ENCODE peak calls at places on chromosomes 5 and 9, in seven cellular contexts. One of them, this sample, is unnamed.

GRCh38 chr5:21152611-21153010 is 1164.6 kb upstream of the CDH18 start:
- DNase-seq in AG10803: peak
- DNase-seq in osteocyte: no peak
- DNase-seq in cardiac muscle cell: no peak
- DNase-seq in ascending aorta: no peak
- DNase-seq in foreskin keratinocyte: peak
- DNase-seq in activated CD4-positive, alpha-beta T cell treated with anti-CD3 and anti-CD28 coated beads, Interleukin-2, amount 50 U/mL, for 48 hours: no peak
- DNase-seq in this sample: no peak

GRCh38 chr5:73311291-73312110 is 137.1 kb downstream of the FOXD1 start:
- DNase-seq in osteocyte: peak
- DNase-seq in foreskin keratinocyte: peak
- DNase-seq in cardiac muscle cell: no peak
- DNase-seq in AG10803: peak
- DNase-seq in activated CD4-positive, alpha-beta T cell treated with anti-CD3 and anti-CD28 coated beads, Interleukin-2, amount 50 U/mL, for 48 hours: no peak
- DNase-seq in ascending aorta: peak
- DNase-seq in this sample: peak

GRCh38 chr9:135116892-135117680 is 29.6 kb downstream of the OLFM1 start:
- DNase-seq in ascending aorta: no peak
- DNase-seq in osteocyte: no peak
- DNase-seq in foreskin keratinocyte: no peak
- DNase-seq in activated CD4-positive, alpha-beta T cell treated with anti-CD3 and anti-CD28 coated beads, Interleukin-2, amount 50 U/mL, for 48 hours: no peak
- DNase-seq in AG10803: no peak
- DNase-seq in cardiac muscle cell: no peak
- DNase-seq in this sample: no peak

GRCh38 chr5:76025790-76026189 is 57.4 kb upstream of the SV2C start:
- DNase-seq in AG10803: no peak
- DNase-seq in osteocyte: no peak
- DNase-seq in foreskin keratinocyte: no peak
- DNase-seq in cardiac muscle cell: no peak
- DNase-seq in ascending aorta: no peak
- DNase-seq in activated CD4-positive, alpha-beta T cell treated with anti-CD3 and anti-CD28 coated beads, Interleukin-2, amount 50 U/mL, for 48 hours: no peak
- DNase-seq in this sample: no peak

GRCh38 chr5:153827407-153827806 is 211.3 kb downstream of the FAM114A2 start:
- DNase-seq in foreskin keratinocyte: no peak
- DNase-seq in ascending aorta: no peak
- DNase-seq in activated CD4-positive, alpha-beta T cell treated with anti-CD3 and anti-CD28 coated beads, Interleukin-2, amount 50 U/mL, for 48 hours: no peak
- DNase-seq in AG10803: peak
- DNase-seq in osteocyte: no peak
- DNase-seq in cardiac muscle cell: no peak
- DNase-seq in this sample: no peak

GRCh38 chr5:87231037-87231808 is 36.5 kb upstream of the RASA1 start:
- DNase-seq in ascending aorta: no peak
- DNase-seq in osteocyte: no peak
- DNase-seq in activated CD4-positive, alpha-beta T cell treated with anti-CD3 and anti-CD28 coated beads, Interleukin-2, amount 50 U/mL, for 48 hours: no peak
- DNase-seq in cardiac muscle cell: no peak
- DNase-seq in AG10803: peak
- DNase-seq in foreskin keratinocyte: no peak
- DNase-seq in this sample: no peak

GRCh38 chr5:1729641-1730486 is 69.8 kb downstream of the MRPL36 start:
- DNase-seq in AG10803: no peak
- DNase-seq in osteocyte: peak
- DNase-seq in activated CD4-positive, alpha-beta T cell treated with anti-CD3 and anti-CD28 coated beads, Interleukin-2, amount 50 U/mL, for 48 hours: no peak
- DNase-seq in ascending aorta: no peak
- DNase-seq in foreskin keratinocyte: no peak
- DNase-seq in cardiac muscle cell: no peak
- DNase-seq in this sample: no peak

GRCh38 chr5:174189638-174190037 is 144.1 kb downstream of the NSG2 start:
- DNase-seq in AG10803: no peak
- DNase-seq in activated CD4-positive, alpha-beta T cell treated with anti-CD3 and anti-CD28 coated beads, Interleukin-2, amount 50 U/mL, for 48 hours: no peak
- DNase-seq in osteocyte: no peak
- DNase-seq in cardiac muscle cell: no peak
- DNase-seq in foreskin keratinocyte: no peak
- DNase-seq in ascending aorta: no peak
- DNase-seq in this sample: no peak

GRCh38 chr5:57434227-57434640 is 48.4 kb downstream of the ACTBL2 start:
- DNase-seq in AG10803: peak
- DNase-seq in activated CD4-positive, alpha-beta T cell treated with anti-CD3 and anti-CD28 coated beads, Interleukin-2, amount 50 U/mL, for 48 hours: no peak
- DNase-seq in ascending aorta: no peak
- DNase-seq in foreskin keratinocyte: no peak
- DNase-seq in cardiac muscle cell: peak
- DNase-seq in osteocyte: no peak
- DNase-seq in this sample: peak

GRCh38 chr9:73008273-73008672 is 55.4 kb upstream of the ALDH1A1 start:
- DNase-seq in activated CD4-positive, alpha-beta T cell treated with anti-CD3 and anti-CD28 coated beads, Interleukin-2, amount 50 U/mL, for 48 hours: no peak
- DNase-seq in foreskin keratinocyte: no peak
- DNase-seq in ascending aorta: no peak
- DNase-seq in osteocyte: no peak
- DNase-seq in cardiac muscle cell: no peak
- DNase-seq in AG10803: no peak
- DNase-seq in this sample: no peak

GRCh38 chr9:90061187-90061586 is 456.4 kb downstream of the GADD45G start:
- DNase-seq in osteocyte: peak
- DNase-seq in AG10803: no peak
- DNase-seq in ascending aorta: no peak
- DNase-seq in foreskin keratinocyte: no peak
- DNase-seq in cardiac muscle cell: no peak
- DNase-seq in activated CD4-positive, alpha-beta T cell treated with anti-CD3 and anti-CD28 coated beads, Interleukin-2, amount 50 U/mL, for 48 hours: no peak
- DNase-seq in this sample: no peak

GRCh38 chr9:124042168-124042775 is 30.7 kb downstream of the LHX2 start:
- DNase-seq in cardiac muscle cell: no peak
- DNase-seq in osteocyte: no peak
- DNase-seq in AG10803: no peak
- DNase-seq in foreskin keratinocyte: no peak
- DNase-seq in ascending aorta: no peak
- DNase-seq in activated CD4-positive, alpha-beta T cell treated with anti-CD3 and anti-CD28 coated beads, Interleukin-2, amount 50 U/mL, for 48 hours: no peak
- DNase-seq in this sample: no peak

GRCh38 chr5:42875211-42875610 is 63.5 kb upstream of the SELENOP start:
- DNase-seq in foreskin keratinocyte: no peak
- DNase-seq in AG10803: no peak
- DNase-seq in cardiac muscle cell: no peak
- DNase-seq in activated CD4-positive, alpha-beta T cell treated with anti-CD3 and anti-CD28 coated beads, Interleukin-2, amount 50 U/mL, for 48 hours: no peak
- DNase-seq in ascending aorta: no peak
- DNase-seq in osteocyte: no peak
- DNase-seq in this sample: no peak

GRCh38 chr9:110329676-110330235 is 7.9 kb downstream of the TXNDC8 start:
- DNase-seq in AG10803: no peak
- DNase-seq in osteocyte: no peak
- DNase-seq in ascending aorta: no peak
- DNase-seq in activated CD4-positive, alpha-beta T cell treated with anti-CD3 and anti-CD28 coated beads, Interleukin-2, amount 50 U/mL, for 48 hours: no peak
- DNase-seq in foreskin keratinocyte: no peak
- DNase-seq in cardiac muscle cell: no peak
- DNase-seq in this sample: no peak

GRCh38 chr5:120375248-120375647 is 88.9 kb upstream of the PRR16 start:
- DNase-seq in osteocyte: no peak
- DNase-seq in ascending aorta: no peak
- DNase-seq in foreskin keratinocyte: no peak
- DNase-seq in cardiac muscle cell: no peak
- DNase-seq in activated CD4-positive, alpha-beta T cell treated with anti-CD3 and anti-CD28 coated beads, Interleukin-2, amount 50 U/mL, for 48 hours: no peak
- DNase-seq in AG10803: peak
- DNase-seq in this sample: no peak

GRCh38 chr9:13278023-13278367 is 1.5 kb downstream of the MPDZ start:
- DNase-seq in osteocyte: no peak
- DNase-seq in cardiac muscle cell: no peak
- DNase-seq in activated CD4-positive, alpha-beta T cell treated with anti-CD3 and anti-CD28 coated beads, Interleukin-2, amount 50 U/mL, for 48 hours: no peak
- DNase-seq in foreskin keratinocyte: no peak
- DNase-seq in ascending aorta: no peak
- DNase-seq in AG10803: no peak
- DNase-seq in this sample: no peak

GRCh38 chr5:80216096-80216495 is 39.8 kb downstream of the SERINC5 start:
- DNase-seq in AG10803: no peak
- DNase-seq in foreskin keratinocyte: no peak
- DNase-seq in osteocyte: no peak
- DNase-seq in cardiac muscle cell: peak
- DNase-seq in ascending aorta: no peak
- DNase-seq in activated CD4-positive, alpha-beta T cell treated with anti-CD3 and anti-CD28 coated beads, Interleukin-2, amount 50 U/mL, for 48 hours: no peak
- DNase-seq in this sample: no peak

GRCh38 chr5:83583859-83584258 is 112.3 kb downstream of the VCAN start:
- DNase-seq in cardiac muscle cell: no peak
- DNase-seq in foreskin keratinocyte: peak
- DNase-seq in osteocyte: no peak
- DNase-seq in activated CD4-positive, alpha-beta T cell treated with anti-CD3 and anti-CD28 coated beads, Interleukin-2, amount 50 U/mL, for 48 hours: no peak
- DNase-seq in AG10803: peak
- DNase-seq in ascending aorta: no peak
- DNase-seq in this sample: no peak

GRCh38 chr5:32542216-32543059 is 42.9 kb upstream of the SUB1 start:
- DNase-seq in activated CD4-positive, alpha-beta T cell treated with anti-CD3 and anti-CD28 coated beads, Interleukin-2, amount 50 U/mL, for 48 hours: peak
- DNase-seq in osteocyte: no peak
- DNase-seq in AG10803: no peak
- DNase-seq in cardiac muscle cell: no peak
- DNase-seq in foreskin keratinocyte: peak
- DNase-seq in ascending aorta: no peak
- DNase-seq in this sample: no peak

GRCh38 chr9:16704489-16705111 is 165.9 kb downstream of the BNC2 start:
- DNase-seq in foreskin keratinocyte: no peak
- DNase-seq in cardiac muscle cell: peak
- DNase-seq in AG10803: peak
- DNase-seq in osteocyte: no peak
- DNase-seq in ascending aorta: no peak
- DNase-seq in activated CD4-positive, alpha-beta T cell treated with anti-CD3 and anti-CD28 coated beads, Interleukin-2, amount 50 U/mL, for 48 hours: no peak
- DNase-seq in this sample: no peak

GRCh38 chr5:141465351-141465750 is 10.4 kb upstream of the PCDHGC3 start:
- DNase-seq in foreskin keratinocyte: no peak
- DNase-seq in cardiac muscle cell: no peak
- DNase-seq in osteocyte: no peak
- DNase-seq in ascending aorta: no peak
- DNase-seq in activated CD4-positive, alpha-beta T cell treated with anti-CD3 and anti-CD28 coated beads, Interleukin-2, amount 50 U/mL, for 48 hours: no peak
- DNase-seq in AG10803: peak
- DNase-seq in this sample: no peak

GRCh38 chr9:128072144-128073021 is 4.4 kb downstream of the SLC25A25 start:
- DNase-seq in cardiac muscle cell: peak
- DNase-seq in activated CD4-positive, alpha-beta T cell treated with anti-CD3 and anti-CD28 coated beads, Interleukin-2, amount 50 U/mL, for 48 hours: peak
- DNase-seq in foreskin keratinocyte: no peak
- DNase-seq in AG10803: peak
- DNase-seq in ascending aorta: peak
- DNase-seq in osteocyte: no peak
- DNase-seq in this sample: peak

GRCh38 chr9:121292051-121292450 is 24.1 kb downstream of the GSN start:
- DNase-seq in cardiac muscle cell: no peak
- DNase-seq in activated CD4-positive, alpha-beta T cell treated with anti-CD3 and anti-CD28 coated beads, Interleukin-2, amount 50 U/mL, for 48 hours: no peak
- DNase-seq in foreskin keratinocyte: no peak
- DNase-seq in AG10803: no peak
- DNase-seq in osteocyte: no peak
- DNase-seq in ascending aorta: no peak
- DNase-seq in this sample: no peak

GRCh38 chr9:91253488-91253887 is 108.2 kb downstream of the AUH start:
- DNase-seq in ascending aorta: no peak
- DNase-seq in foreskin keratinocyte: no peak
- DNase-seq in cardiac muscle cell: peak
- DNase-seq in activated CD4-positive, alpha-beta T cell treated with anti-CD3 and anti-CD28 coated beads, Interleukin-2, amount 50 U/mL, for 48 hours: no peak
- DNase-seq in AG10803: no peak
- DNase-seq in osteocyte: no peak
- DNase-seq in this sample: no peak

GRCh38 chr5:20266068-20266467 is 278.1 kb upstream of the CDH18 start:
- DNase-seq in foreskin keratinocyte: peak
- DNase-seq in ascending aorta: no peak
- DNase-seq in osteocyte: no peak
- DNase-seq in cardiac muscle cell: no peak
- DNase-seq in activated CD4-positive, alpha-beta T cell treated with anti-CD3 and anti-CD28 coated beads, Interleukin-2, amount 50 U/mL, for 48 hours: no peak
- DNase-seq in AG10803: no peak
- DNase-seq in this sample: no peak

GRCh38 chr5:138438724-138439536 is at the start of gene REEP2:
- DNase-seq in AG10803: peak
- DNase-seq in ascending aorta: no peak
- DNase-seq in osteocyte: no peak
- DNase-seq in activated CD4-positive, alpha-beta T cell treated with anti-CD3 and anti-CD28 coated beads, Interleukin-2, amount 50 U/mL, for 48 hours: peak
- DNase-seq in foreskin keratinocyte: no peak
- DNase-seq in cardiac muscle cell: peak
- DNase-seq in this sample: peak

GRCh38 chr9:109442716-109443115 is 55.4 kb downstream of the PTPN3 start:
- DNase-seq in activated CD4-positive, alpha-beta T cell treated with anti-CD3 and anti-CD28 coated beads, Interleukin-2, amount 50 U/mL, for 48 hours: no peak
- DNase-seq in ascending aorta: no peak
- DNase-seq in osteocyte: no peak
- DNase-seq in cardiac muscle cell: no peak
- DNase-seq in AG10803: no peak
- DNase-seq in foreskin keratinocyte: no peak
- DNase-seq in this sample: no peak

GRCh38 chr9:85522459-85523092 is 219.2 kb downstream of the AGTPBP1 start:
- DNase-seq in osteocyte: no peak
- DNase-seq in cardiac muscle cell: peak
- DNase-seq in AG10803: peak
- DNase-seq in foreskin keratinocyte: peak
- DNase-seq in activated CD4-positive, alpha-beta T cell treated with anti-CD3 and anti-CD28 coated beads, Interleukin-2, amount 50 U/mL, for 48 hours: peak
- DNase-seq in ascending aorta: no peak
- DNase-seq in this sample: peak

GRCh38 chr5:116646611-116647289 is 72.1 kb upstream of the SEMA6A start:
- DNase-seq in ascending aorta: no peak
- DNase-seq in cardiac muscle cell: no peak
- DNase-seq in activated CD4-positive, alpha-beta T cell treated with anti-CD3 and anti-CD28 coated beads, Interleukin-2, amount 50 U/mL, for 48 hours: no peak
- DNase-seq in osteocyte: no peak
- DNase-seq in foreskin keratinocyte: no peak
- DNase-seq in AG10803: no peak
- DNase-seq in this sample: no peak

GRCh38 chr5:122252319-122252718 is 59.7 kb upstream of the SNCAIP start:
- DNase-seq in ascending aorta: no peak
- DNase-seq in foreskin keratinocyte: no peak
- DNase-seq in osteocyte: no peak
- DNase-seq in cardiac muscle cell: no peak
- DNase-seq in activated CD4-positive, alpha-beta T cell treated with anti-CD3 and anti-CD28 coated beads, Interleukin-2, amount 50 U/mL, for 48 hours: no peak
- DNase-seq in AG10803: no peak
- DNase-seq in this sample: no peak

GRCh38 chr5:151742870-151743294 is 15.5 kb downstream of the ATOX1 start:
- DNase-seq in osteocyte: no peak
- DNase-seq in activated CD4-positive, alpha-beta T cell treated with anti-CD3 and anti-CD28 coated beads, Interleukin-2, amount 50 U/mL, for 48 hours: no peak
- DNase-seq in foreskin keratinocyte: peak
- DNase-seq in cardiac muscle cell: peak
- DNase-seq in ascending aorta: no peak
- DNase-seq in AG10803: peak
- DNase-seq in this sample: peak

GRCh38 chr5:21680661-21681060 is 1172.5 kb downstream of the CDH12 start:
- DNase-seq in activated CD4-positive, alpha-beta T cell treated with anti-CD3 and anti-CD28 coated beads, Interleukin-2, amount 50 U/mL, for 48 hours: no peak
- DNase-seq in foreskin keratinocyte: no peak
- DNase-seq in ascending aorta: no peak
- DNase-seq in osteocyte: no peak
- DNase-seq in AG10803: no peak
- DNase-seq in cardiac muscle cell: no peak
- DNase-seq in this sample: no peak

GRCh38 chr9:115944166-115944948 is 209.2 kb upstream of the PAPPA start:
- DNase-seq in ascending aorta: no peak
- DNase-seq in AG10803: peak
- DNase-seq in cardiac muscle cell: peak
- DNase-seq in activated CD4-positive, alpha-beta T cell treated with anti-CD3 and anti-CD28 coated beads, Interleukin-2, amount 50 U/mL, for 48 hours: no peak
- DNase-seq in osteocyte: peak
- DNase-seq in foreskin keratinocyte: peak
- DNase-seq in this sample: peak

GRCh38 chr5:117454716-117455212 is 880.1 kb upstream of the SEMA6A start:
- DNase-seq in activated CD4-positive, alpha-beta T cell treated with anti-CD3 and anti-CD28 coated beads, Interleukin-2, amount 50 U/mL, for 48 hours: peak
- DNase-seq in osteocyte: no peak
- DNase-seq in AG10803: peak
- DNase-seq in foreskin keratinocyte: peak
- DNase-seq in cardiac muscle cell: peak
- DNase-seq in ascending aorta: no peak
- DNase-seq in this sample: peak